ENCODE peak calls at places on chromosomes 16 and 17, in seven cellular contexts. B, D, M, H, S, E and P are unnamed samples.

GRCh38 chr17:17204041-17204591 is 2.0 kb downstream of the PLD6 start:
- DNase-seq in B (no peak), D (no peak), M (no peak), H (no peak), S (no peak), E (no peak), P (no peak)

GRCh38 chr17:43970366-43970765 is 16.6 kb upstream of the PYY start:
- DNase-seq in B (no peak), D (no peak), M (no peak), H (no peak), S (no peak), E (no peak), P (no peak)

GRCh38 chr17:81865733-81866439 is 5.3 kb downstream of the ARHGDIA start:
- DNase-seq in B (no peak), D (no peak), M (no peak), H (no peak), S (no peak), E (peak), P (peak)

GRCh38 chr17:76992911-76993310 is 124.7 kb downstream of the MGAT5B start:
- DNase-seq in B (no peak), D (no peak), M (no peak), H (no peak), S (no peak), E (no peak), P (no peak)

GRCh38 chr17:77474292-77474988 is 333.7 kb downstream of the SEC14L1 start:
- DNase-seq in B (no peak), D (no peak), M (no peak), H (no peak), S (no peak), E (no peak), P (no peak)

GRCh38 chr17:32621612-32622312 is 135.0 kb downstream of the CDK5R1 start:
- DNase-seq in B (no peak), D (no peak), M (no peak), H (no peak), S (no peak), E (no peak), P (no peak)

GRCh38 chr16:913817-914440 is 56.9 kb downstream of the LMF1 start:
- DNase-seq in B (no peak), D (no peak), M (no peak), H (no peak), S (no peak), E (no peak), P (no peak)

GRCh38 chr16:75320435-75320834 is 69.0 kb upstream of the BCAR1 start:
- DNase-seq in B (peak), D (no peak), M (peak), H (peak), S (no peak), E (no peak), P (peak)

GRCh38 chr16:56382901-56383355 is 42.4 kb downstream of the AMFR start:
- DNase-seq in B (no peak), D (no peak), M (no peak), H (peak), S (no peak), E (peak), P (no peak)

GRCh38 chr16:4597174-4597573 is 17.5 kb downstream of the UBALD1 start:
- DNase-seq in B (no peak), D (no peak), M (no peak), H (no peak), S (no peak), E (no peak), P (no peak)

GRCh38 chr17:30101686-30102390 is 14.8 kb upstream of the NSRP1 start:
- DNase-seq in B (no peak), D (no peak), M (no peak), H (no peak), S (no peak), E (no peak), P (no peak)